ENCODE peak calls at places on chromosome 18, in four cellular contexts. W is GM12864, B is SK-N-DZ, R is LoVo. N is an unnamed sample.
A peak's percentile ranks its signal among the peaks of the same experiment; 100 is the strongest.

GRCh38 chr18:50981381-50981780 is 13.5 kb downstream of the ELAC1 start:
- DNase-seq in W (no peak), R (peak; percentile 26), B (no peak), N (no peak)

GRCh38 chr18:48828713-48829442 is 121.9 kb downstream of the SMAD7 start:
- DNase-seq in W (no peak), R (no peak), B (peak; percentile 77), N (peak; percentile 51)

GRCh38 chr18:63775166-63775730 is at the start of gene SERPINB7:
- DNase-seq in B (no peak), W (no peak), R (peak; percentile 5), N (no peak)

GRCh38 chr18:27109403-27109802 is 75.7 kb downstream of the CHST9 start:
- DNase-seq in W (no peak), B (peak; percentile 84), R (no peak), N (no peak)

GRCh38 chr18:55633032-55633431 is 45.0 kb upstream of the TCF4 start:
- DNase-seq in W (no peak), R (no peak), B (no peak), N (no peak)

GRCh38 chr18:5430131-5430530 is 113.7 kb downstream of the EPB41L3 start:
- DNase-seq in B (peak; percentile 20), W (no peak), R (no peak), N (no peak)

GRCh38 chr18:77140439-77141109 is 8.0 kb upstream of the MBP start:
- DNase-seq in B (no peak), R (no peak), W (no peak), N (no peak)

GRCh38 chr18:76426738-76427305 is 68.2 kb downstream of the ZNF516 start:
- DNase-seq in W (no peak), B (peak; percentile 28), R (no peak), N (peak; percentile 45)

GRCh38 chr18:37779220-37779619 is 213.6 kb upstream of the CELF4 start:
- DNase-seq in W (no peak), R (no peak), B (no peak), N (no peak)

GRCh38 chr18:59881728-59882685 is 17.8 kb upstream of the PMAIP1 start:
- DNase-seq in B (no peak), R (peak; percentile 73), W (no peak), N (no peak)